ENCODE peak calls at places on chromosomes 2 and 18, in seven cellular contexts. One of them, this sample, is unnamed. For H3K4me1, the result is how much of the 10 kb centered on the place peaks cover.

GRCh38 chr2:28691774-28692281 is 59.8 kb upstream of the PPP1CB start:
- DNase-seq in HCT116: no peak
- DNase-seq in HepG2: peak
- DNase-seq in GM12878: no peak
- DNase-seq in H1: no peak
- DNase-seq in K562: no peak
- DNase-seq in SK-N-SH: peak
- DNase-seq in this sample: no peak

GRCh38 chr2:9769171-9770005 is 73.9 kb upstream of the TAF1B start:
- DNase-seq in GM12878: no peak
- DNase-seq in H1: no peak
- DNase-seq in HepG2: no peak
- DNase-seq in HCT116: no peak
- DNase-seq in SK-N-SH: peak
- DNase-seq in K562: peak
- DNase-seq in this sample: no peak

GRCh38 chr2:170454471-170455372 is 260.4 kb upstream of the SP5 start:
- DNase-seq in GM12878: no peak
- DNase-seq in H1: no peak
- DNase-seq in HepG2: no peak
- DNase-seq in SK-N-SH: no peak
- DNase-seq in K562: no peak
- DNase-seq in HCT116: no peak
- DNase-seq in this sample: no peak

GRCh38 chr2:86078801-86079545 is 26.7 kb downstream of the POLR1A start:
- DNase-seq in GM12878: no peak
- DNase-seq in H1: no peak
- DNase-seq in HCT116: no peak
- DNase-seq in SK-N-SH: peak
- DNase-seq in HepG2: no peak
- DNase-seq in K562: no peak
- DNase-seq in this sample: no peak

GRCh38 chr2:151350579-151351195 is 6.7 kb upstream of the TNFAIP6 start:
- DNase-seq in K562: no peak
- DNase-seq in HepG2: no peak
- DNase-seq in SK-N-SH: no peak
- DNase-seq in GM12878: no peak
- DNase-seq in H1: no peak
- DNase-seq in HCT116: no peak
- DNase-seq in this sample: no peak

GRCh38 chr2:45067859-45068642 is 58.8 kb upstream of the SIX2 start:
- DNase-seq in HCT116: no peak
- DNase-seq in HepG2: no peak
- DNase-seq in H1: no peak
- DNase-seq in K562: no peak
- DNase-seq in SK-N-SH: no peak
- DNase-seq in GM12878: no peak
- DNase-seq in this sample: no peak

GRCh38 chr2:159559034-159559433 is 57.3 kb downstream of the BAZ2B start:
- DNase-seq in GM12878: no peak
- DNase-seq in K562: no peak
- DNase-seq in HCT116: no peak
- DNase-seq in HepG2: no peak
- DNase-seq in SK-N-SH: no peak
- DNase-seq in H1: no peak
- DNase-seq in this sample: no peak

GRCh38 chr2:16633632-16634430 is 31.8 kb downstream of the CYRIA start:
- DNase-seq in SK-N-SH: no peak
- DNase-seq in HepG2: no peak
- DNase-seq in HCT116: no peak
- DNase-seq in GM12878: no peak
- DNase-seq in K562: peak
- DNase-seq in H1: no peak
- DNase-seq in this sample: no peak

GRCh38 chr2:165328272-165328671 is 89.1 kb downstream of the SCN2A start:
- DNase-seq in K562: no peak
- DNase-seq in SK-N-SH: no peak
- DNase-seq in HepG2: no peak
- DNase-seq in GM12878: no peak
- DNase-seq in HCT116: no peak
- DNase-seq in H1: no peak
- DNase-seq in this sample: no peak

GRCh38 chr2:223947711-223948205 is 2.6 kb upstream of the WDFY1 start:
- DNase-seq in GM12878: no peak
- DNase-seq in HCT116: no peak
- DNase-seq in K562: no peak
- DNase-seq in HepG2: no peak
- DNase-seq in H1: no peak
- DNase-seq in SK-N-SH: no peak
- DNase-seq in this sample: no peak

GRCh38 chr18:12079504-12080237 is 14.0 kb upstream of the ANKRD62 start:
- DNase-seq in HepG2: peak
- DNase-seq in HCT116: no peak
- DNase-seq in SK-N-SH: no peak
- DNase-seq in H1: no peak
- DNase-seq in GM12878: no peak
- DNase-seq in K562: no peak
- DNase-seq in this sample: no peak

GRCh38 chr18:57445488-57446319 is 10.5 kb downstream of the ONECUT2 start:
- DNase-seq in H1: no peak
- DNase-seq in HepG2: peak
- DNase-seq in HCT116: no peak
- DNase-seq in SK-N-SH: peak
- DNase-seq in K562: no peak
- DNase-seq in GM12878: no peak
- DNase-seq in this sample: no peak

GRCh38 chr2:43707255-43707654 is 31.0 kb upstream of the C1GALT1C1L start:
- DNase-seq in H1: no peak
- DNase-seq in HepG2: no peak
- DNase-seq in K562: peak
- DNase-seq in HCT116: no peak
- DNase-seq in GM12878: no peak
- DNase-seq in SK-N-SH: no peak
- DNase-seq in this sample: no peak

GRCh38 chr2:26801796-26802195 is 15.9 kb downstream of the CENPA start:
- DNase-seq in K562: no peak
- DNase-seq in SK-N-SH: no peak
- DNase-seq in GM12878: no peak
- DNase-seq in H1: no peak
- DNase-seq in HepG2: no peak
- DNase-seq in HCT116: no peak
- DNase-seq in this sample: no peak

GRCh38 chr2:26809211-26809610 is 23.4 kb downstream of the CENPA start:
- DNase-seq in H1: no peak
- DNase-seq in SK-N-SH: no peak
- DNase-seq in HCT116: no peak
- DNase-seq in HepG2: no peak
- DNase-seq in K562: no peak
- DNase-seq in GM12878: no peak
- DNase-seq in this sample: no peak

GRCh38 chr2:26801342-26801741 is 15.5 kb downstream of the CENPA start:
- DNase-seq in HepG2: no peak
- DNase-seq in H1: no peak
- DNase-seq in GM12878: no peak
- DNase-seq in HCT116: no peak
- DNase-seq in SK-N-SH: no peak
- DNase-seq in K562: no peak
- DNase-seq in this sample: no peak

GRCh38 chr2:26807788-26808460 is 22.1 kb downstream of the CENPA start:
- DNase-seq in SK-N-SH: peak
- DNase-seq in GM12878: no peak
- DNase-seq in H1: no peak
- DNase-seq in K562: no peak
- DNase-seq in HepG2: no peak
- DNase-seq in HCT116: no peak
- DNase-seq in this sample: no peak

GRCh38 chr2:26805241-26805676 is 19.4 kb downstream of the CENPA start:
- DNase-seq in H1: no peak
- DNase-seq in GM12878: no peak
- DNase-seq in HCT116: peak
- DNase-seq in SK-N-SH: no peak
- DNase-seq in K562: no peak
- DNase-seq in HepG2: no peak
- DNase-seq in this sample: no peak
- TF ChIP-seq YY1 in H1: no peak
- TF ChIP-seq YY1 in GM12878: no peak
- TF ChIP-seq YY1 in HCT116: no peak
- TF ChIP-seq YY1 in SK-N-SH: no peak
- TF ChIP-seq YY1 in K562: no peak
- TF ChIP-seq YY1 in HepG2: no peak
- TF ChIP-seq YY1 in this sample: no peak

GRCh38 chr2:8533923-8534322 is 147.9 kb upstream of the ID2 start:
- DNase-seq in HepG2: no peak
- DNase-seq in HCT116: no peak
- DNase-seq in GM12878: no peak
- DNase-seq in SK-N-SH: no peak
- DNase-seq in H1: no peak
- DNase-seq in K562: no peak
- DNase-seq in this sample: no peak

GRCh38 chr2:8534729-8535397 is 147.0 kb upstream of the ID2 start:
- DNase-seq in GM12878: no peak
- DNase-seq in HCT116: no peak
- DNase-seq in HepG2: peak
- DNase-seq in SK-N-SH: peak
- DNase-seq in K562: peak
- DNase-seq in H1: no peak
- DNase-seq in this sample: no peak

GRCh38 chr2:8534386-8534728 is 147.5 kb upstream of the ID2 start:
- DNase-seq in H1: no peak
- DNase-seq in K562: no peak
- DNase-seq in HepG2: no peak
- DNase-seq in GM12878: no peak
- DNase-seq in HCT116: no peak
- DNase-seq in SK-N-SH: no peak
- DNase-seq in this sample: no peak

GRCh38 chr2:8535821-8536685 is 145.8 kb upstream of the ID2 start:
- DNase-seq in GM12878: no peak
- DNase-seq in SK-N-SH: peak
- DNase-seq in H1: no peak
- DNase-seq in HepG2: no peak
- DNase-seq in K562: no peak
- DNase-seq in HCT116: no peak
- DNase-seq in this sample: no peak

GRCh38 chr2:8535398-8535755 is 146.5 kb upstream of the ID2 start:
- DNase-seq in HCT116: no peak
- DNase-seq in SK-N-SH: no peak
- DNase-seq in HepG2: no peak
- DNase-seq in H1: no peak
- DNase-seq in GM12878: no peak
- DNase-seq in K562: no peak
- DNase-seq in this sample: no peak
- H3K4me1 ChIP-seq in HCT116: under half
- H3K4me1 ChIP-seq in SK-N-SH: half or more
- H3K4me1 ChIP-seq in HepG2: under half
- H3K4me1 ChIP-seq in H1: under half
- H3K4me1 ChIP-seq in GM12878: under half
- H3K4me1 ChIP-seq in K562: under half
- H3K4me1 ChIP-seq in this sample: under half

GRCh38 chr2:218284106-218284811 is 8.0 kb downstream of the TMBIM1 start:
- DNase-seq in H1: no peak
- DNase-seq in SK-N-SH: no peak
- DNase-seq in K562: peak
- DNase-seq in GM12878: no peak
- DNase-seq in HepG2: no peak
- DNase-seq in HCT116: no peak
- DNase-seq in this sample: no peak

GRCh38 chr2:218281449-218281848 is 10.9 kb downstream of the TMBIM1 start:
- DNase-seq in GM12878: no peak
- DNase-seq in HCT116: no peak
- DNase-seq in HepG2: no peak
- DNase-seq in K562: no peak
- DNase-seq in H1: no peak
- DNase-seq in SK-N-SH: no peak
- DNase-seq in this sample: no peak

GRCh38 chr2:218286570-218287459 is 5.5 kb downstream of the TMBIM1 start:
- DNase-seq in HepG2: peak
- DNase-seq in H1: peak
- DNase-seq in HCT116: peak
- DNase-seq in SK-N-SH: peak
- DNase-seq in GM12878: peak
- DNase-seq in K562: peak
- DNase-seq in this sample: peak

GRCh38 chr2:218282173-218282991 is 9.9 kb downstream of the TMBIM1 start:
- DNase-seq in H1: no peak
- DNase-seq in K562: no peak
- DNase-seq in HCT116: no peak
- DNase-seq in GM12878: no peak
- DNase-seq in HepG2: no peak
- DNase-seq in SK-N-SH: peak
- DNase-seq in this sample: no peak

GRCh38 chr2:218285604-218286003 is 6.7 kb downstream of the TMBIM1 start:
- DNase-seq in GM12878: no peak
- DNase-seq in H1: no peak
- DNase-seq in K562: no peak
- DNase-seq in HepG2: no peak
- DNase-seq in HCT116: no peak
- DNase-seq in SK-N-SH: no peak
- DNase-seq in this sample: no peak
- TF ChIP-seq YY1 in GM12878: no peak
- TF ChIP-seq YY1 in H1: no peak
- TF ChIP-seq YY1 in K562: no peak
- TF ChIP-seq YY1 in HepG2: no peak
- TF ChIP-seq YY1 in HCT116: no peak
- TF ChIP-seq YY1 in SK-N-SH: no peak
- TF ChIP-seq YY1 in this sample: no peak

DNA sequence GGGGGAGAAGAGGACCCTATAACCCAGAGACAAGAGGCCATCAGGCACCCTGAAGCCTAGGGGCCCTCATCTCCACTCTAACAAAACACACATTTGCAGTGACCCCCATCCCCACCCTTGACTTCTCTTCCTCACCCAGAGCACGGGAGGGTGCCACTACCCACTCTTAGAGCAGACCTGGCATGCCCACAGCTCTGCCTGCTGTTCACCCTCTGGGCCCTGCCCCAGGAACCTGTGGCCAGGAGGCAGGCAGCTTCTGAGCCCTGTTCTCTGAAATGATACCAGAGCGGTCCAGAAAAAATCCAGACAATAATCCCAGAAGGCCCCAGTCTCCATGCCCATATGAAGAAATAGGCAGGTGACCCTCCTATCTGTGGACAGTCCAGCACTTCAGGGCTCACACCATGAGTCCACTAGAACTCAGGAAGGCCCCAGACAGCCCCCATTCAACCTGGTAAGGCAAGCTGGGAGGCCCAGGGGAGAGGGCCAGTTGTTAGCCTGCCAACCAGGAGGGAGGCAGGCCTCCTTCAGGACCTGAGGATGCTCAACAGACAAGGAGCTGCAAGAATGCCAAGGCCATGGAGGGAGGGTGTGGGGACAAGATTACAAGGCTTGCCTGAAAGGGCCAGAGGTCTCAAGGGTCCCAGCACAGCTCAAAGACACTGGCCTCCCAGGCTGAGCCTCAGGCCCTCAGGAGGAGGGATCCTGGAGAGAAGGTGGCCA is 75.0 kb downstream of the TNS1 start:
- DNase-seq in GM12878: no peak
- DNase-seq in H1: no peak
- DNase-seq in HepG2: no peak
- DNase-seq in K562: no peak
- DNase-seq in SK-N-SH: no peak
- DNase-seq in HCT116: no peak
- DNase-seq in this sample: no peak
- H3K4me1 ChIP-seq in GM12878: under half
- H3K4me1 ChIP-seq in H1: under half
- H3K4me1 ChIP-seq in HepG2: half or more
- H3K4me1 ChIP-seq in K562: under half
- H3K4me1 ChIP-seq in SK-N-SH: half or more
- H3K4me1 ChIP-seq in HCT116: under half
- H3K4me1 ChIP-seq in this sample: under half

GRCh38 chr18:75070625-75071483 is 138.1 kb downstream of the PTGR3 start:
- DNase-seq in SK-N-SH: no peak
- DNase-seq in HepG2: peak
- DNase-seq in GM12878: peak
- DNase-seq in HCT116: peak
- DNase-seq in K562: peak
- DNase-seq in H1: no peak
- DNase-seq in this sample: no peak
- TF ChIP-seq YY1 in SK-N-SH: no peak
- TF ChIP-seq YY1 in HepG2: no peak
- TF ChIP-seq YY1 in GM12878: no peak
- TF ChIP-seq YY1 in HCT116: no peak
- TF ChIP-seq YY1 in K562: no peak
- TF ChIP-seq YY1 in H1: no peak
- TF ChIP-seq YY1 in this sample: no peak